ENCODE peak calls at places on chromosomes 12 and 14, in six cellular contexts. O is progenitor cell of endocrine pancreas, J is right lobe of liver, W is tibial artery, X is body of pancreas, M is cardiac fibroblast. I is an unnamed sample.

GRCh38 chr12:15497621-15498285 is 175.4 kb downstream of the PTPRO start:
- DNase-seq in O (no peak), J (no peak), W (no peak), X (no peak), M (no peak), I (no peak)

GRCh38 chr12:46177842-46178608 is 90.8 kb downstream of the SLC38A1 start:
- DNase-seq in O (no peak), J (no peak), W (no peak), X (no peak), M (no peak), I (no peak)

GRCh38 chr14:85531141-85531593 is 1.2 kb downstream of the FLRT2 start:
- DNase-seq in O (peak), J (peak), W (no peak), X (peak), M (peak), I (no peak)

GRCh38 chr12:96354326-96354725 is 45.9 kb downstream of the CDK17 start:
- DNase-seq in O (no peak), J (no peak), W (no peak), X (no peak), M (no peak), I (no peak)

GRCh38 chr12:104243551-104243950 is 28.0 kb downstream of the TXNRD1 start:
- DNase-seq in O (no peak), J (no peak), W (no peak), X (no peak), M (no peak), I (no peak)

GRCh38 chr14:97218336-97218712 is 421.1 kb downstream of the VRK1 start:
- DNase-seq in O (no peak), J (no peak), W (no peak), X (no peak), M (no peak), I (no peak)

GRCh38 chr12:5458229-5459050 is 26.5 kb downstream of the NTF3 start:
- DNase-seq in O (no peak), J (no peak), W (no peak), X (no peak), M (no peak), I (no peak)

GRCh38 chr14:22650960-22651521 is 6.9 kb upstream of the OR6J1 start:
- DNase-seq in O (no peak), J (no peak), W (no peak), X (no peak), M (no peak), I (peak)

GRCh38 chr14:61929651-61930050 is 167.4 kb downstream of the SNAPC1 start:
- DNase-seq in O (no peak), J (no peak), W (no peak), X (no peak), M (no peak), I (no peak)

GRCh38 chr12:2811791-2812190 is 677 bp upstream of the ITFG2 start:
- DNase-seq in O (no peak), J (no peak), W (no peak), X (no peak), M (no peak), I (no peak)

GRCh38 chr12:75551477-75551876 is 40.1 kb upstream of the KRR1 start:
- DNase-seq in O (no peak), J (no peak), W (no peak), X (no peak), M (no peak), I (no peak)

GRCh38 chr12:24741216-24741615 is 207.7 kb downstream of the BCAT1 start:
- DNase-seq in O (no peak), J (no peak), W (no peak), X (no peak), M (no peak), I (no peak)

GRCh38 chr14:81681466-81681865 is 147.8 kb upstream of the SEL1L start:
- DNase-seq in O (no peak), J (no peak), W (no peak), X (no peak), M (no peak), I (no peak)

GRCh38 chr12:70052931-70053497 is 190.2 kb upstream of the CNOT2 start:
- DNase-seq in O (no peak), J (peak), W (peak), X (no peak), M (peak), I (no peak)

GRCh38 chr12:65466906-65467305 is 188.4 kb downstream of the MSRB3 start:
- DNase-seq in O (no peak), J (no peak), W (no peak), X (no peak), M (peak), I (no peak)

DNA sequence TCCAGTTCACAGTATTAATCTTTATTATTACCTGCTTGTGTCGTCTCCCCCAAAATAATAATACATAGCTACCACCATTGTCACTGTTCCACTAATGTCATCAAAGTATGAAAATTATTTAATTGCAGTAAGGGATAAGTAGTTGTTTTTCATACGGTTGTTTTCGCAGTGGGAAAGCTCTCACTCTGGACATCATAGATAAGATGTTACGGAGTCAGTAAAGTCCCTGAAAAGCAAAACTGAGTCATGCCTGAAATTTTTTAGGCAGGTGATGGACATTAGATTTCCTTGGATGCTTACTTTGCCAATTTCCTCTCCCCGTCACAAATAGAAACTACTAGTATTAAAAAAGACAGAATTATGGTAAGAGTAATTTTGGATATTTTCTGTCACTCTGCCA is 13.2 kb downstream of the PNP start:
- DNase-seq in O (no peak), J (no peak), W (no peak), X (no peak), M (no peak), I (no peak)
- TF ChIP-seq CTCF in O (no peak), J (no peak), W (no peak), X (no peak), M (no peak), I (no peak)

DNA sequence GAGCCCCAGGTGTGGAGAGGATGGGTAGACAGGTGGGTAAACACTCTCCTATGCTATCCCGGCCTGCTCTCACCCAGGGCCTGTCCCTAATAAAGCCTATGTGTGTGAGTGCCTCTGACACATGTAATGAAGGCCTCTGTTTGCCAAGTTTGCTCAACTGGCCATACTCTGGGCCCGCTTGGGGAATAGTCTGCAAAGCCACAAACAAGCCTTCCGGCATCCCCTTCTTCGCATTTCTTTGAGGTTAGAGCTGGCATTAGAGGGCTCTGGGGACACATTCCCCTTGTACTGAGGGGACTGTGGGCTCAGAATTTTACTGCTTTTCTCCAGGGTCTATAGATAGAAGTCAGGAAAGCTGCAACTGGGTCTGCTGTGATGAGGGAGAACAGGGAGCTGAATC is 240.5 kb downstream of the C12orf75 start:
- DNase-seq in O (no peak), J (no peak), W (no peak), X (no peak), M (no peak), I (no peak)
- TF ChIP-seq CTCF in O (no peak), J (no peak), W (no peak), X (no peak), M (no peak), I (no peak)

GRCh38 chr12:57475271-57476161 is 4.2 kb downstream of the ARHGAP9 start:
- DNase-seq in O (no peak), J (no peak), W (no peak), X (peak), M (peak), I (peak)
- TF ChIP-seq CTCF in O (no peak), J (no peak), W (no peak), X (no peak), M (no peak), I (no peak)

GRCh38 chr14:71863049-71863448 is 69.2 kb upstream of the RGS6 start:
- DNase-seq in O (no peak), J (no peak), W (no peak), X (no peak), M (no peak), I (no peak)
- TF ChIP-seq CTCF in O (no peak), J (no peak), W (no peak), X (no peak), M (peak), I (no peak)

GRCh38 chr14:52068741-52069616 is at the start of gene NID2:
- DNase-seq in O (peak), J (peak), W (peak), X (peak), M (peak), I (peak)
- TF ChIP-seq CTCF in O (no peak), J (no peak), W (no peak), X (no peak), M (peak), I (no peak)

DNA sequence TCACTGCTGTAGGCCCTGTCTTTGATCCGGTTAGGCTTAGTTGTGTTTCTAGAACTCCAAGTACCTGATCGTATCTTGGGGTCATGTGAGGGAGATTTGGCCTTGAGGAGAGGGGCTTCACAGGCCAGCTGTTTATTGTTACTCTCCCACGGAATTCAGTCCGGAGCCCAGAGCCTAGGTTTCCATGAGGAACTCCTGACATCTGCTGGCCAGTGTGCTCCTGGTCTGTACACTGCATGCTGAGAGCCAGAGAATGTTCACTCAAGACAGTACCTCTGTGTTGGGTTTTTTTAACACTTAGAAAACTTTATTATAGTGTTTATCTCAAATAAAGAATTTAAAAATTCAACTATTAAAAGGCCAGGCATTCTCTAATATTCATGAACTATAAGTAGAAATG is 341.0 kb upstream of the TMEM132C start:
- DNase-seq in O (peak), J (no peak), W (no peak), X (no peak), M (no peak), I (no peak)
- TF ChIP-seq CTCF in O (peak), J (peak), W (peak), X (no peak), M (no peak), I (no peak)

I was measured in activated CD8-positive, alpha-beta T cell treated with anti-CD3 and anti-CD28 coated beads for 36 hours.